ENCODE peak calls at places on chromosomes 5 and 9, in seven cellular contexts. U is keratinocyte, W is tibial nerve, T is transverse colon, C is sigmoid colon, I is heart left ventricle, Z is neuronal stem cell. G is an unnamed sample.

GRCh38 chr5:139639619-139640431 is 8.3 kb upstream of the CXXC5 start:
- DNase-seq in U (no peak), Z (no peak), T (peak; percentile 24), I (peak; percentile 51), W (no peak), C (peak; percentile 76), G (peak; percentile 38)

GRCh38 chr5:160929343-160929742 is 77.3 kb upstream of the ATP10B start:
- DNase-seq in I (no peak), C (no peak), T (peak; percentile 76), Z (no peak), W (no peak), U (no peak), G (peak; percentile 82)

GRCh38 chr9:112535811-112536210 is 49.2 kb downstream of the KIAA1958 start:
- DNase-seq in T (no peak), I (no peak), Z (no peak), C (no peak), W (no peak), U (no peak), G (no peak)

GRCh38 chr9:74777136-74777879 is 110.4 kb downstream of the TRPM6 start:
- DNase-seq in U (no peak), I (peak; percentile 61), Z (peak; percentile 47), T (peak; percentile 73), C (peak; percentile 76), W (peak; percentile 52), G (no peak)

GRCh38 chr5:102223542-102224444 is 72.3 kb downstream of the SLCO4C1 start:
- DNase-seq in W (no peak), I (no peak), U (no peak), T (no peak), C (no peak), Z (peak; percentile 32), G (no peak)

GRCh38 chr9:95089916-95090791 is 227.4 kb downstream of the FANCC start:
- DNase-seq in T (no peak), I (peak; percentile 86), U (no peak), C (peak; percentile 80), W (no peak), Z (no peak), G (no peak)

GRCh38 chr9:38380230-38380871 is 12.2 kb upstream of the ALDH1B1 start:
- DNase-seq in I (no peak), U (no peak), C (peak; percentile 11), T (no peak), Z (no peak), W (no peak), G (no peak)

GRCh38 chr5:125412051-125412560 is 665.7 kb upstream of the ZNF608 start:
- DNase-seq in U (no peak), W (no peak), C (peak; percentile 59), T (peak; percentile 36), I (peak; percentile 13), Z (no peak), G (peak; percentile 33)

GRCh38 chr9:89815903-89816573 is 211.2 kb downstream of the GADD45G start:
- DNase-seq in Z (no peak), U (no peak), C (peak; percentile 90), W (no peak), I (peak; percentile 82), T (no peak), G (no peak)

GRCh38 chr9:107710552-107710951 is 221.0 kb upstream of the KLF4 start:
- DNase-seq in W (no peak), U (no peak), Z (no peak), T (no peak), I (no peak), C (no peak), G (no peak)

GRCh38 chr9:109967651-109968331 is 187.8 kb downstream of the PALM2AKAP2 start:
- DNase-seq in T (no peak), U (no peak), W (no peak), C (no peak), Z (no peak), I (no peak), G (peak; percentile 19)

GRCh38 chr9:110758201-110758600 is 89.6 kb downstream of the MUSK start:
- DNase-seq in U (no peak), Z (no peak), T (no peak), C (no peak), I (no peak), W (no peak), G (no peak)

GRCh38 chr9:127525426-127526188 is 74.3 kb downstream of the LRSAM1 start:
- DNase-seq in Z (no peak), I (no peak), T (no peak), U (no peak), W (no peak), C (no peak), G (no peak)

GRCh38 chr5:135112008-135112670 is 78.1 kb upstream of the PITX1 start:
- DNase-seq in I (no peak), W (no peak), C (peak; percentile 15), Z (peak; percentile 24), U (no peak), T (no peak), G (no peak)

GRCh38 chr9:95297316-95297715 is 20.2 kb downstream of the FANCC start:
- DNase-seq in C (no peak), U (no peak), Z (no peak), I (no peak), T (no peak), W (no peak), G (no peak)

GRCh38 chr5:3853366-3853765 is 257.7 kb downstream of the IRX1 start:
- DNase-seq in U (no peak), I (no peak), C (no peak), W (no peak), T (no peak), Z (no peak), G (no peak)

GRCh38 chr9:105296889-105297288 is 52.4 kb downstream of the SLC44A1 start:
- DNase-seq in W (no peak), Z (peak; percentile 20), I (no peak), T (no peak), C (no peak), U (no peak), G (no peak)

GRCh38 chr5:56535347-56535746 is 280.0 kb upstream of the MAP3K1 start:
- DNase-seq in W (no peak), U (no peak), C (no peak), I (no peak), Z (no peak), T (no peak), G (no peak)

GRCh38 chr5:96967400-96967799 is 31.5 kb downstream of the LNPEP start:
- DNase-seq in U (no peak), W (no peak), T (no peak), I (no peak), C (no peak), Z (no peak), G (no peak)
- H3K4me1 ChIP-seq in U (peaks cover 27% of the 10 kb centered on the region), W (peaks cover 19% of the 10 kb centered on the region), T (peaks cover 67% of the 10 kb centered on the region), I (peaks cover 46% of the 10 kb centered on the region), C (peaks cover 50% of the 10 kb centered on the region), Z (peaks cover 2% of the 10 kb centered on the region), G (peaks cover 7% of the 10 kb centered on the region)

DNA sequence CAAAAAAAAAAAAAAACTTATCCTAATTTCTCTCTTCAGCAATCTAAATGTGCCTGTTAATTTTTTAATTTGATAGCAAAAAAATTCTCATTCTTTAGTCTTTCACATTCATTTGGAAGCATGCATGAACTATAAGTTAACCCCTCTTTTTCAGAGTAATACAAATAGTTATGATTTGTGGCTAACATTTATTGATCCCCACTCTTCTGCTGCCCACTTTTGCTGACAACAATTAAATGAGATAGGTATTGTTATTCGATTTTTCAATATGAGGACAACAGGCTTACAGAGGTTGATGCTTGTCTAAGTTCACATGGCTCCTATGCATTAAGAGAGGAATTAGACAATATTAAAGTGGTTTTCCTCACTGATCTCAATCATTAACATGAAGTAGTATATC is 2.9 kb upstream of the NR3C1 start:
- DNase-seq in I (no peak), W (no peak), C (no peak), U (no peak), T (no peak), Z (no peak), G (no peak)
- H3K4me3 ChIP-seq in I (no peak overlapping the region), W (no peak overlapping the region), C (no peak overlapping the region), U (no peak overlapping the region), T (no peak overlapping the region), Z (no peak overlapping the region), G (no peak overlapping the region)

DNA sequence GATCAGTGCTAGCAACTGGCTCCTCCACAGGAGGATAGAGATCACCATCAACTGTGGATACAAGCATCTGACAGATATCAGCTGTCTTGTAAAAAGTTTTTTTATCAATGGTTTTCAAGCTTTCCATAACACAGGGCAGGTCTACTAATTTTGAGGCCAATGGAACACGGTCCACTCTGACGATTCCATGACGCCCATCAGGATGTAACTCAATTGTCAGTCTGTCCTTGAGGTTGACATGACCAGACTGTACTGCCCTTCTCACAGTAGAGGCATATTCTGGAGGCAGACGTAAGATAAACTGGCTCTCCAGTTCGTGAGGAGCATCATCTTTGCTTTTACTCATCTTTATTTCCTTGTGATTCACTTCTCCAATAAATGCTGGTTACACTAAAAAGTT is 885 bp downstream of the TAF7 start:
- DNase-seq in W (no peak), Z (no peak), C (no peak), U (no peak), I (no peak), T (no peak), G (no peak)
- H3K9me3 ChIP-seq in W (peaks cover 8% of the 10 kb centered on the region), Z (peaks cover 22% of the 10 kb centered on the region), C (peaks cover 37% of the 10 kb centered on the region), U (peaks cover 22% of the 10 kb centered on the region), I (peaks cover 62% of the 10 kb centered on the region), T (peaks cover 61% of the 10 kb centered on the region), G (peaks cover 68% of the 10 kb centered on the region)

GRCh38 chr9:131578016-131578415 is 32.7 kb downstream of the PRRT1B start:
- DNase-seq in T (no peak), W (no peak), Z (no peak), I (no peak), C (no peak), U (no peak), G (no peak)
- H3K4me1 ChIP-seq in T (no peaks in the 10 kb centered on the region), W (no peaks in the 10 kb centered on the region), Z (peaks cover 4% of the 10 kb centered on the region), I (no peaks in the 10 kb centered on the region), C (peaks cover 11% of the 10 kb centered on the region), U (no peaks in the 10 kb centered on the region), G (no peaks in the 10 kb centered on the region)

DNA sequence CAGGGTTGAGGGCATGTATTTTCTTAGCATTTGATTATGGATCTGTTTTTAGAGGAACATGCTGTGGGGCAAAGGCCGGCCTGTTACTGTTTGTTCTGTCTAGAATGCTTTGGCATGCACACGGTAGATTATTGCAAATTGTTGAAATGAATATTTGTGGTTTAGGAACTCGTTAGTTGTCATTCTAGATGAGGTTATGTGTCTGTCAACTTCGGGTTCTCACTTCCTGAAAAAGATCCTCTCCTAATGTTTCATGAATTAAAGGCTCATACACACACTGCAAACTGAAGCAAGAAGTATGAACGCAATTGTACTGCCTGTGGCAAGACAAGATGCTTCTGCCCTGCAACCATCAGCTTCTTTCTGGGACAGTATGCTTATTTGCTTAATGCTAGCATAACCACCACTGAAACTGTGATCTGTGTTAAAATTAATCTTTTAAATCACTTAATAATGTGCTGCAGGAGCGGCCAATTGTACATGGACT is 99.6 kb downstream of the BASP1 start:
- DNase-seq in I (no peak), Z (no peak), U (no peak), C (no peak), W (no peak), T (no peak), G (peak; percentile 10)
- H3K4me3 ChIP-seq in I (no peak overlapping the region), Z (no peak overlapping the region), U (no peak overlapping the region), C (no peak overlapping the region), W (no peak overlapping the region), T (no peak overlapping the region), G (no peak overlapping the region)

DNA sequence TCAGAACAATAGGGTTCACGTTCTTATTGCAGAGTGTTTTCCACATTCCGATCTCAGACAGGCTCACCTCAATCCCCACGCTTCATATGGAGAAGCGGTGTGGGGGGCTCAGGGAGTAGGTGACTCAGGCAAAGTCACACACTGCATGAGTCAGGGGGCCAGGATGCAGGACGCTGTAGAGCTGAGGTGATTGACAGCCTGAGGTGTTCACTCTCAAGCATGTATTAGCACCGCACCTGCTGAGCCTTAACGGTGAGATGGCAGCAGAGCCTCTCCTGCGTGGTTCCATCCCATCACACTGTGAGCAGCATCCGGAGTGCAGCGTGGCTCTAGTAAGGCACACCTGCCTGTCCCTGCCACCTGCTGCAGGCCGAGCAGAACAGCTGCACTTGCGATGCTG is 194.0 kb downstream of the IRX2 start:
- DNase-seq in C (no peak), U (no peak), W (no peak), T (no peak), I (no peak), Z (no peak), G (no peak)
- H3K9me3 ChIP-seq in C (no peaks in the 10 kb centered on the region), U (peaks cover 2% of the 10 kb centered on the region), W (no peaks in the 10 kb centered on the region), T (peaks cover 12% of the 10 kb centered on the region), I (peaks cover 25% of the 10 kb centered on the region), Z (peaks cover 6% of the 10 kb centered on the region), G (peaks cover 60% of the 10 kb centered on the region)